ENCODE peak calls at places on chromosomes 7 and 10, in four cellular contexts. T is NCI-H1694 treated with DMSO at 0.1 percent for 48 hours; V is stimulated activated naive CD4-positive, alpha-beta T cell; S is ovary. C is an unnamed sample.

GRCh38 chr10:93471110-93471651 is 11.0 kb downstream of the MYOF start:
- DNase-seq in V (no peak), S (no peak), T (no peak), C (no peak)

GRCh38 chr10:134743-135600 is at the start of gene ZMYND11:
- DNase-seq in T (no peak), V (peak), S (peak), C (peak)

GRCh38 chr10:27742195-27742925 is 3.3 kb downstream of the MKX start:
- DNase-seq in T (peak), S (peak), V (peak), C (peak)

GRCh38 chr7:98086231-98086855 is 20.3 kb upstream of the LMTK2 start:
- DNase-seq in V (no peak), S (no peak), T (no peak), C (no peak)

GRCh38 chr10:62903828-62904227 is 87.7 kb upstream of the EGR2 start:
- DNase-seq in S (no peak), T (no peak), V (no peak), C (no peak)

GRCh38 chr7:1073211-1073977 is 14.5 kb upstream of the GPER1 start:
- DNase-seq in S (no peak), V (no peak), T (no peak), C (no peak)

GRCh38 chr7:74187915-74188675 is 13.9 kb downstream of the EIF4H start:
- DNase-seq in T (no peak), S (no peak), V (no peak), C (no peak)

GRCh38 chr7:45292481-45292880 is 134.9 kb downstream of the RAMP3 start:
- DNase-seq in T (no peak), V (no peak), S (no peak), C (no peak)

GRCh38 chr10:114893248-114893647 is 44.7 kb upstream of the TRUB1 start:
- DNase-seq in T (no peak), S (no peak), V (no peak), C (no peak)

GRCh38 chr10:128080641-128081040 is 45.6 kb downstream of the MKI67 start:
- DNase-seq in S (no peak), V (no peak), T (no peak), C (no peak)

GRCh38 chr10:128064615-128065580 is 61.3 kb downstream of the MKI67 start:
- DNase-seq in T (no peak), S (no peak), V (peak), C (peak)

GRCh38 chr10:104077282-104078151 is 8.2 kb downstream of the COL17A1 start:
- DNase-seq in V (no peak), S (no peak), T (no peak), C (no peak)

GRCh38 chr10:52637592-52637991 is 135.0 kb downstream of the MBL2 start:
- DNase-seq in T (no peak), S (no peak), V (no peak), C (no peak)

GRCh38 chr7:30028749-30029635 is 780 bp downstream of the PLEKHA8 start:
- DNase-seq in T (no peak), S (no peak), V (peak), C (peak)

GRCh38 chr10:80509403-80510161 is 28.1 kb upstream of the SH2D4B start:
- DNase-seq in T (no peak), V (no peak), S (no peak), C (no peak)

GRCh38 chr10:124558901-124559321 is 97.3 kb downstream of the LHPP start:
- DNase-seq in V (no peak), T (no peak), S (no peak), C (no peak)

GRCh38 chr7:146661435-146661834 is 544.8 kb downstream of the CNTNAP2 start:
- DNase-seq in V (no peak), S (no peak), T (no peak), C (no peak)